ENCODE peak calls at places on chromosomes 5 and 9, in four cellular contexts. Q is colonic mucosa, S is tibial artery, U is brain microvascular endothelial cell. F is an unnamed sample.

GRCh38 chr9:137672907-137673791 is 54.3 kb downstream of the EHMT1 start:
- DNase-seq in Q (peak), S (peak), U (peak), F (peak)

GRCh38 chr9:72462340-72462739 is 59.1 kb upstream of the TMC1 start:
- DNase-seq in Q (no peak), S (no peak), U (peak), F (no peak)

GRCh38 chr5:137207023-137207760 is 291.9 kb downstream of the SPOCK1 start:
- DNase-seq in Q (no peak), S (no peak), U (no peak), F (no peak)

GRCh38 chr5:33441241-33441844 is 578 bp downstream of the TARS1 start:
- DNase-seq in Q (peak), S (no peak), U (peak), F (peak)

GRCh38 chr9:74742792-74743389 is 144.8 kb downstream of the TRPM6 start:
- DNase-seq in Q (no peak), S (no peak), U (peak), F (peak)

GRCh38 chr9:4430492-4431261 is 59.6 kb upstream of the SLC1A1 start:
- DNase-seq in Q (no peak), S (no peak), U (peak), F (peak)

GRCh38 chr9:2125909-2126308 is 110.8 kb downstream of the SMARCA2 start:
- DNase-seq in Q (no peak), S (no peak), U (no peak), F (peak)

GRCh38 chr9:113930384-113930783 is 54.3 kb downstream of the ZNF618 start:
- DNase-seq in Q (no peak), S (peak), U (no peak), F (no peak)

GRCh38 chr5:96220610-96221390 is 212.2 kb downstream of the PCSK1 start:
- DNase-seq in Q (no peak), S (no peak), U (no peak), F (no peak)

GRCh38 chr9:134766587-134766986 is 114.0 kb upstream of the FCN2 start:
- DNase-seq in Q (no peak), S (no peak), U (no peak), F (no peak)

GRCh38 chr5:91038180-91038808 is 344.8 kb downstream of the ARRDC3 start:
- DNase-seq in Q (no peak), S (no peak), U (no peak), F (no peak)

GRCh38 chr5:177487975-177488374 is 9.4 kb downstream of the PDLIM7 start:
- DNase-seq in Q (no peak), S (no peak), U (no peak), F (no peak)

GRCh38 chr5:44546283-44546682 is 157.1 kb upstream of the FGF10 start:
- DNase-seq in Q (no peak), S (no peak), U (no peak), F (no peak)

GRCh38 chr5:82225525-82226172 is 52.5 kb downstream of the RPS23 start:
- DNase-seq in Q (peak), S (peak), U (peak), F (peak)

GRCh38 chr9:109640232-109641078 is 139.5 kb upstream of the PALM2AKAP2 start:
- DNase-seq in Q (no peak), S (peak), U (peak), F (no peak)

GRCh38 chr9:130497139-130497538 is 52.4 kb downstream of the ASS1 start:
- DNase-seq in Q (no peak), S (no peak), U (no peak), F (no peak)

GRCh38 chr9:114919611-114920010 is 10.8 kb downstream of the TNFSF8 start:
- DNase-seq in Q (no peak), S (no peak), U (no peak), F (no peak)

GRCh38 chr9:36147441-36148175 is 11.1 kb downstream of the GLIPR2 start:
- DNase-seq in Q (no peak), S (no peak), U (no peak), F (no peak)

GRCh38 chr5:151231359-151231758 is 7.5 kb upstream of the CCDC69 start:
- DNase-seq in Q (no peak), S (no peak), U (no peak), F (no peak)

GRCh38 chr5:151233576-151234202 is 9.8 kb upstream of the CCDC69 start:
- DNase-seq in Q (no peak), S (no peak), U (no peak), F (no peak)

GRCh38 chr5:151237685-151238084 is 13.8 kb upstream of the CCDC69 start:
- DNase-seq in Q (no peak), S (no peak), U (no peak), F (no peak)

GRCh38 chr5:151236888-151237287 is 13.0 kb upstream of the CCDC69 start:
- DNase-seq in Q (no peak), S (no peak), U (no peak), F (no peak)

GRCh38 chr5:151234476-151235238 is 10.8 kb upstream of the CCDC69 start:
- DNase-seq in Q (peak), S (peak), U (peak), F (no peak)
- H3K27ac ChIP-seq in Q (peak), S (peak), U (no peak), F (peak)

GRCh38 chr5:72957337-72957736 is 1.5 kb downstream of the FCHO2 start:
- DNase-seq in Q (no peak), S (no peak), U (no peak), F (no peak)
- H3K4me3 ChIP-seq in Q (peak), S (peak), U (peak), F (no peak)

DNA sequence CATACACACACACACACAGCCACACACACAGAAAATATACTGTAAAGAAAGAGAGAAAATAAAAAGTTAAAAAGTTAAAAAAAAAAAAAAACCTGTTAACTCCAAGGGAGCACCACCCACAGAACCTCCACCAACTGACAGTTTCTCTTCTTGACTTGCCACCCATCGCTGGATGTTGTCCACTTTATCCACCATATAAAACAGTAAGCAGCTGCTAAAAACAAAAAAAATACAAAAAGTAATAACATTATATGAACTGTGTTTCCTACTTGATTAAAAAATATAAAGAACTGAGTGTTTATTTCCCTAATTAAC is 1.2 kb downstream of the PURA start:
- DNase-seq in Q (no peak), S (no peak), U (no peak), F (no peak)
- H3K27ac ChIP-seq in Q (peak), S (peak), U (no peak), F (peak)

DNA sequence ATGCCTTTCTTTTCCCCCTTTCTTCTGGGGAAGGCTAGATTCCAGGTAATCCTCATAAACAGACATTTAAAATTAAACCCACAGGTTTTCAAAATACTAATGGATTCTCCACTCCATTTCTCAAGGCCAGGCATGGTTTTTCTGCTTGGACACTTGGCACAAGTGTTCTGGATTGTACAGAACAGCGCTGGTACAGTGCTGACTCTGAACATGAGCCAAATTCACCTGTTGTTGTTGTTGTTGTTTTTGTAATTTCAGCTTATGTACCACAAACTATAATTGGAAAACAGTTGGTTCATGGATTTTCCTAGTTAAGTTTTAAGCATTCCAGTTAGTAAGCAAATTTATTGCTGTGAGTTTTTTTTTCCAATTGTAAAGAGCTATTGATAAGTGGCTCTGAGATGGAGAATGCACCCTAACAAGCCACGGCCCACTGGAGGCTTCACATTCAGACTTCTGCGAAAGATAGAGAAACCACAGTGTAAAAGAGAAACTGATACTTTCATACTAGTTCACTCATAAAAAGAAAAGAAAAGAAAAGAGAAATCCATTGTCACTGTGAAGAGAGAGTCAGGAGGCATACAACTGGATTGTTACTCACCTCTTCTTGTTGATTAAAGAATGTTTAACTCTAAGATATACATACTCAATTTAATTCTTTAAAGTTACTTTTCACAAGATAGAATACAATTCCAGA is 16.2 kb upstream of the ITGA1 start:
- DNase-seq in Q (no peak), S (no peak), U (no peak), F (peak)
- H3K4me3 ChIP-seq in Q (no peak), S (no peak), U (no peak), F (no peak)

GRCh38 chr5:141223112-141223783 is at the start of gene PCDHB14:
- DNase-seq in Q (no peak), S (no peak), U (no peak), F (no peak)
- H3K27ac ChIP-seq in Q (no peak), S (no peak), U (no peak), F (no peak)

DNA sequence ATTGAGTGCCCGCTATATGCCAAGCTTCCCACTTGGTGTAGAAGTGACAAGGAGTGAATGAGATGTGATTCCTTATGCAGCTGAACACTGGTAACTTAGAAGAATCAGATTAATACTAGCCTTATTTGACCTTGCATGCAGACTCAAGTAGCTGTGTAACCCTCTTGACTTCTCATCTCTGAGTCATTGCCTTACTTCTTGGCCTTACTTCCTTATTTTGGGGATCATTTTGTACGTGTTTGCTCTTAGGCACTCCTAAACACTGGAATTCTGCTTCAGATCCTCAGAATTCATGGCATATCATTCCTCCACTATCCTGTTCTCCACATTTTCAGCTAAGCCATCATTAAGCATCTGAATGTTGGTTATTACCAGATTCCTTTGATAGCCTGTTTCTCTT is 948.9 kb upstream of the ARRDC3 start:
- DNase-seq in Q (no peak), S (no peak), U (no peak), F (no peak)
- H3K4me3 ChIP-seq in Q (no peak), S (no peak), U (no peak), F (no peak)

GRCh38 chr9:77960356-77961153 is 71.1 kb downstream of the GNAQ start:
- DNase-seq in Q (no peak), S (no peak), U (peak), F (no peak)

GRCh38 chr9:77956555-77956954 is 75.1 kb downstream of the GNAQ start:
- DNase-seq in Q (no peak), S (no peak), U (no peak), F (no peak)

GRCh38 chr9:77961541-77961940 is 70.1 kb downstream of the GNAQ start:
- DNase-seq in Q (no peak), S (no peak), U (no peak), F (no peak)

GRCh38 chr9:77957652-77958051 is 74.0 kb downstream of the GNAQ start:
- DNase-seq in Q (no peak), S (no peak), U (no peak), F (no peak)

GRCh38 chr9:77959803-77960202 is 71.8 kb downstream of the GNAQ start:
- DNase-seq in Q (no peak), S (no peak), U (no peak), F (no peak)
- H3K27ac ChIP-seq in Q (no peak), S (peak), U (no peak), F (no peak)

GRCh38 chr9:78301466-78301865 is 4.5 kb downstream of the PSAT1 start:
- DNase-seq in Q (no peak), S (no peak), U (no peak), F (no peak)
- H3K4me3 ChIP-seq in Q (no peak), S (no peak), U (no peak), F (no peak)

GRCh38 chr5:151719228-151719861 is 32.6 kb upstream of the SPARC start:
- DNase-seq in Q (peak), S (no peak), U (peak), F (peak)

GRCh38 chr5:151717390-151717789 is 30.7 kb upstream of the SPARC start:
- DNase-seq in Q (no peak), S (no peak), U (no peak), F (no peak)

GRCh38 chr5:151720195-151720594 is 33.5 kb upstream of the SPARC start:
- DNase-seq in Q (no peak), S (no peak), U (no peak), F (no peak)

GRCh38 chr5:151718168-151718567 is 31.5 kb upstream of the SPARC start:
- DNase-seq in Q (no peak), S (no peak), U (peak), F (no peak)

DNA sequence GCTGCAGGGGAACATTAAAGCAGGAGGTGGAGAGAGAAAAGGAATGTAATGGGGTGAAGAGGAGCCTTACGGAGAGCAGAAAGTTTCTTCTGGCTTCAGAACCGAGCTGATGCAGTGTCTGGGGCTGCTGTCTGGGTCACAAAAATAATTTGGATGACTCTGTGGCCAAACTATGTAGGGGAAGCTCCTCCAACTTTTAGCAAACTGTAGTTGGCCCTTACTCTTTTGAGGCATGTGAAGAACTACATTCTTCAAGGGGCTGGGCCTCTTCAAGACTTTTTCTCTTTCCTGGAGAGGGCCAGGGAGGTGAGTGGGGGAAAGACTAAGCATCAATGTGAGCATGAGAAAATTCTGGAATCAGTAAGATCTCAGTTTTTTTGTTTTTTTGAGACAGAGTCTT is 31.9 kb upstream of the SPARC start:
- DNase-seq in Q (no peak), S (no peak), U (peak), F (no peak)
- H3K27ac ChIP-seq in Q (no peak), S (peak), U (peak), F (no peak)